ENCODE peak calls at places on chromosomes 12 and 14, in seven cellular contexts. K is RCC 7860; L is lower leg skin; X is effector memory CD8-positive, alpha-beta T cell; I is NCI-H82; R is effector memory CD4-positive, alpha-beta T cell; J is occipital lobe. G is an unnamed sample.

GRCh38 chr12:76006028-76006916 is 25.3 kb downstream of the PHLDA1 start:
- DNase-seq in K (no peak), L (no peak), X (no peak), I (peak; percentile 47), R (no peak), J (no peak), G (no peak)

GRCh38 chr12:13044002-13044858 is at the start of gene FAM234B:
- DNase-seq in K (no peak), L (peak; percentile 64), X (peak; percentile 58), I (peak; percentile 92), R (peak; percentile 19), J (peak; percentile 65), G (peak; percentile 16)

GRCh38 chr12:70840966-70841365 is 79.6 kb downstream of the PTPRR start:
- DNase-seq in K (no peak), L (no peak), X (no peak), I (peak; percentile 47), R (no peak), J (no peak), G (no peak)

GRCh38 chr12:124568431-124569374 is 1.3 kb upstream of the NCOR2 start:
- DNase-seq in K (no peak), L (peak; percentile 69), X (no peak), I (peak; percentile 97), R (no peak), J (peak; percentile 70), G (peak; percentile 27)

GRCh38 chr12:115078988-115079387 is 395.0 kb upstream of the TBX3 start:
- DNase-seq in K (no peak), L (no peak), X (no peak), I (no peak), R (no peak), J (no peak), G (no peak)

GRCh38 chr12:95551305-95551704 is at the start of gene USP44:
- DNase-seq in K (no peak), L (no peak), X (no peak), I (no peak), R (no peak), J (no peak), G (no peak)

GRCh38 chr14:89000007-89000942 is 175.8 kb downstream of the TTC8 start:
- DNase-seq in K (peak; percentile 88), L (peak; percentile 19), X (no peak), I (peak; percentile 73), R (no peak), J (no peak), G (no peak)

GRCh38 chr12:121911824-121912585 is 6.4 kb upstream of the CFAP251 start:
- DNase-seq in K (no peak), L (no peak), X (no peak), I (no peak), R (no peak), J (no peak), G (no peak)

GRCh38 chr12:110647669-110648068 is 33.7 kb downstream of the TCTN1 start:
- DNase-seq in K (no peak), L (no peak), X (no peak), I (no peak), R (no peak), J (no peak), G (no peak)

GRCh38 chr12:132668191-132669088 is 18.7 kb downstream of the POLE start:
- DNase-seq in K (no peak), L (no peak), X (no peak), I (no peak), R (no peak), J (no peak), G (no peak)

GRCh38 chr12:87667378-87667777 is 361.8 kb downstream of the C12orf50 start:
- DNase-seq in K (no peak), L (no peak), X (no peak), I (peak; percentile 15), R (no peak), J (no peak), G (no peak)

GRCh38 chr14:24695265-24696241 is 61.6 kb upstream of the GZMB start:
- DNase-seq in K (no peak), L (no peak), X (no peak), I (no peak), R (no peak), J (no peak), G (no peak)